ENCODE peak calls at places on chromosomes 1 and 21, in six cellular contexts. One of them, this sample, is unnamed.

GRCh38 chr1:172585348-172585747 is 52.4 kb downstream of the SUCO start:
- DNase-seq in pancreas: no peak
- DNase-seq in left ventricle myocardium inferior: no peak
- DNase-seq in ascending aorta: no peak
- DNase-seq in AG04450: no peak
- DNase-seq in tibial nerve: no peak
- DNase-seq in this sample: no peak

GRCh38 chr1:108595510-108595909 is 35.6 kb downstream of the EEIG2 start:
- DNase-seq in pancreas: no peak
- DNase-seq in left ventricle myocardium inferior: no peak
- DNase-seq in ascending aorta: no peak
- DNase-seq in AG04450: no peak
- DNase-seq in tibial nerve: no peak
- DNase-seq in this sample: no peak

GRCh38 chr21:34343347-34344057 is 20.3 kb upstream of the KCNE2 start:
- DNase-seq in pancreas: no peak
- DNase-seq in left ventricle myocardium inferior: no peak
- DNase-seq in ascending aorta: no peak
- DNase-seq in AG04450: no peak
- DNase-seq in tibial nerve: no peak
- DNase-seq in this sample: no peak

GRCh38 chr1:29332204-29332603 is 95.9 kb downstream of the PTPRU start:
- DNase-seq in pancreas: no peak
- DNase-seq in left ventricle myocardium inferior: no peak
- DNase-seq in ascending aorta: no peak
- DNase-seq in AG04450: no peak
- DNase-seq in tibial nerve: peak; percentile 34
- DNase-seq in this sample: no peak

GRCh38 chr1:61436491-61437120 is 288.3 kb downstream of the TM2D1 start:
- DNase-seq in pancreas: no peak
- DNase-seq in left ventricle myocardium inferior: no peak
- DNase-seq in ascending aorta: no peak
- DNase-seq in AG04450: no peak
- DNase-seq in tibial nerve: no peak
- DNase-seq in this sample: no peak

GRCh38 chr1:111690306-111690617 is 48.9 kb downstream of the INKA2 start:
- DNase-seq in pancreas: no peak
- DNase-seq in left ventricle myocardium inferior: no peak
- DNase-seq in ascending aorta: no peak
- DNase-seq in AG04450: peak; percentile 77
- DNase-seq in tibial nerve: peak; percentile 43
- DNase-seq in this sample: no peak

GRCh38 chr1:223230161-223230881 is 87.3 kb upstream of the TLR5 start:
- DNase-seq in pancreas: no peak
- DNase-seq in left ventricle myocardium inferior: no peak
- DNase-seq in ascending aorta: no peak
- DNase-seq in AG04450: peak; percentile 71
- DNase-seq in tibial nerve: no peak
- DNase-seq in this sample: peak; percentile 62

GRCh38 chr1:31657972-31658510 is 13.4 kb upstream of the PEF1 start:
- DNase-seq in pancreas: no peak
- DNase-seq in left ventricle myocardium inferior: no peak
- DNase-seq in ascending aorta: no peak
- DNase-seq in AG04450: no peak
- DNase-seq in tibial nerve: no peak
- DNase-seq in this sample: no peak

GRCh38 chr1:99533909-99534907 is 111.7 kb upstream of the PALMD start:
- DNase-seq in pancreas: no peak
- DNase-seq in left ventricle myocardium inferior: no peak
- DNase-seq in ascending aorta: no peak
- DNase-seq in AG04450: no peak
- DNase-seq in tibial nerve: no peak
- DNase-seq in this sample: no peak

GRCh38 chr1:22753396-22754083 is 42.9 kb downstream of the EPHB2 start:
- DNase-seq in pancreas: no peak
- DNase-seq in left ventricle myocardium inferior: no peak
- DNase-seq in ascending aorta: no peak
- DNase-seq in AG04450: peak; percentile 52
- DNase-seq in tibial nerve: peak; percentile 42
- DNase-seq in this sample: no peak

GRCh38 chr1:2941907-2942306 is 79.4 kb upstream of the ACTRT2 start:
- DNase-seq in pancreas: peak; percentile 35
- DNase-seq in left ventricle myocardium inferior: no peak
- DNase-seq in ascending aorta: no peak
- DNase-seq in AG04450: no peak
- DNase-seq in tibial nerve: no peak
- DNase-seq in this sample: no peak

GRCh38 chr1:154568165-154568815 is 712 bp downstream of the CHRNB2 start:
- DNase-seq in pancreas: no peak
- DNase-seq in left ventricle myocardium inferior: no peak
- DNase-seq in ascending aorta: no peak
- DNase-seq in AG04450: no peak
- DNase-seq in tibial nerve: no peak
- DNase-seq in this sample: no peak
- H3K4me3 ChIP-seq in pancreas: peak overlapping the region; percentile 24
- H3K4me3 ChIP-seq in left ventricle myocardium inferior: peak overlapping the region; percentile 47
- H3K4me3 ChIP-seq in ascending aorta: no peak overlapping the region
- H3K4me3 ChIP-seq in AG04450: peak overlapping the region; percentile 29
- H3K4me3 ChIP-seq in tibial nerve: peak overlapping the region; percentile 34
- H3K4me3 ChIP-seq in this sample: peak overlapping the region; percentile 46

DNA sequence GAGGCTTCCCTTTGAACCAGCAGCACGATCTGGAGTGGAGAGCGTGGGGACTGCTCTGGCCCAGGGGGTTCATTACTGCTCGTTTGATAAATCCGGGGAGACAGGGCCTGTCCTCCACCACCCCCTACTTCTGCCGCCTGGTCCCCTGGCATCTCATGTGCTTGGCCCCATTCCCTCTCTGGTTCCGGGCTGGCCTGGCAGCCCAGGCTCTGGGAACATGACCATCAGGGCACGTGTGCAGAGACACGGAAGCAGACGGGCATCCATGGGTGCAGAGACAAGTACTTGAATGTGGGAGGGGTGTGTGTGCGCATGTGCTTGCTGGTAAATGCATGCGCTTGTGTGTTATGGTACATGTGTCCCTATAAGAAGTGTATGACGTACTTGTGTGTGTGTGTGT is 75.5 kb downstream of the KIRREL1 start:
- DNase-seq in pancreas: no peak
- DNase-seq in left ventricle myocardium inferior: no peak
- DNase-seq in ascending aorta: no peak
- DNase-seq in AG04450: no peak
- DNase-seq in tibial nerve: no peak
- DNase-seq in this sample: no peak
- H3K27ac ChIP-seq in pancreas: no peak overlapping the region
- H3K27ac ChIP-seq in left ventricle myocardium inferior: no peak overlapping the region
- H3K27ac ChIP-seq in ascending aorta: peak overlapping the region; percentile 60
- H3K27ac ChIP-seq in AG04450: no peak overlapping the region
- H3K27ac ChIP-seq in tibial nerve: peak overlapping the region; percentile 56
- H3K27ac ChIP-seq in this sample: no peak overlapping the region

GRCh38 chr1:53682369-53682685 is 56.6 kb downstream of the GLIS1 start:
- DNase-seq in pancreas: no peak
- DNase-seq in left ventricle myocardium inferior: no peak
- DNase-seq in ascending aorta: no peak
- DNase-seq in AG04450: no peak
- DNase-seq in tibial nerve: no peak
- DNase-seq in this sample: no peak
- TF ChIP-seq CTCF in pancreas: no peak
- TF ChIP-seq CTCF in left ventricle myocardium inferior: no peak
- TF ChIP-seq CTCF in ascending aorta: no peak
- TF ChIP-seq CTCF in AG04450: no peak
- TF ChIP-seq CTCF in tibial nerve: no peak
- TF ChIP-seq CTCF in this sample: no peak

DNA sequence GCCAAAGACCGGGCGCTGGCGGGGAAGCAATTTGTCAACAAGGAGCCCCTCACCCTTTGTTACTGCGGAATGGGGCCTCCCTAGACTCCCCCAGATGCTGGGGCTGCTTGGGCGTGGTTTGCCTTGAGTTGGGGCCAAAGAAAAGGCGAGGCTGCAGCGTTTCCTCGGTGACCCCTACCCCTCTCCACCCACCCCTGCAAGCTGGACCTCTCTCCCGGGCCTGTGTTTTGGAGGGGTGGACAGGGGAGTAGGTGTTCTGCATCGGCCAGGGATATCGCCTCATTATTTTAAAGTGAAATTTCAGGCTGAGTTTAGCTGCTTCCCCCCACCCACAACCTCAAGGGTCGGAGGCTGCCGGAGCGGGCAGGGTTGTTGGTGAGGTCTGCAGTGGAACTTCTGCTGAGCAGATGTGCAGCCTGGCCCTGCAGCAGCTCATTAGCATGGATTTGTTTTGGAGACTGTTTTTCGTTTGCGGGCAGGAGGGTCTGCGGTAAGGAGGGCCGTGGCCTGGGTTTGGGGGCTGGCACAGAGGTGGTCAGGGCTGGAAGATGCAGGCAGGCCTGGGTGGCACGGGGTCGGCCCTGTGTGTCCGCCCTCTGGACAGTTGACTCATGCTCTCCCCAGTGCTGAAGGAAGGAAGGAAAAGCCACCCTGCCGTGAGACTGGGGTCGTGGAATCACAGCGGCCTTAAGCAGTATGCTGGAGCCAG is 1.6 kb downstream of the NBL1 start:
- DNase-seq in pancreas: no peak
- DNase-seq in left ventricle myocardium inferior: no peak
- DNase-seq in ascending aorta: no peak
- DNase-seq in AG04450: no peak
- DNase-seq in tibial nerve: no peak
- DNase-seq in this sample: no peak
- H3K4me3 ChIP-seq in pancreas: peak overlapping the region; percentile 59
- H3K4me3 ChIP-seq in left ventricle myocardium inferior: peak overlapping the region; percentile 87
- H3K4me3 ChIP-seq in ascending aorta: peak overlapping the region; percentile 75
- H3K4me3 ChIP-seq in AG04450: peak overlapping the region; percentile 87
- H3K4me3 ChIP-seq in tibial nerve: peak overlapping the region; percentile 72
- H3K4me3 ChIP-seq in this sample: peak overlapping the region; percentile 78

GRCh38 chr1:212630159-212630900 is 21.8 kb downstream of the ATF3 start:
- DNase-seq in pancreas: peak; percentile 77
- DNase-seq in left ventricle myocardium inferior: peak; percentile 54
- DNase-seq in ascending aorta: peak; percentile 31
- DNase-seq in AG04450: no peak
- DNase-seq in tibial nerve: peak; percentile 68
- DNase-seq in this sample: peak; percentile 39
- H3K27ac ChIP-seq in pancreas: no peak overlapping the region
- H3K27ac ChIP-seq in left ventricle myocardium inferior: no peak overlapping the region
- H3K27ac ChIP-seq in ascending aorta: no peak overlapping the region
- H3K27ac ChIP-seq in AG04450: no peak overlapping the region
- H3K27ac ChIP-seq in tibial nerve: no peak overlapping the region
- H3K27ac ChIP-seq in this sample: no peak overlapping the region

DNA sequence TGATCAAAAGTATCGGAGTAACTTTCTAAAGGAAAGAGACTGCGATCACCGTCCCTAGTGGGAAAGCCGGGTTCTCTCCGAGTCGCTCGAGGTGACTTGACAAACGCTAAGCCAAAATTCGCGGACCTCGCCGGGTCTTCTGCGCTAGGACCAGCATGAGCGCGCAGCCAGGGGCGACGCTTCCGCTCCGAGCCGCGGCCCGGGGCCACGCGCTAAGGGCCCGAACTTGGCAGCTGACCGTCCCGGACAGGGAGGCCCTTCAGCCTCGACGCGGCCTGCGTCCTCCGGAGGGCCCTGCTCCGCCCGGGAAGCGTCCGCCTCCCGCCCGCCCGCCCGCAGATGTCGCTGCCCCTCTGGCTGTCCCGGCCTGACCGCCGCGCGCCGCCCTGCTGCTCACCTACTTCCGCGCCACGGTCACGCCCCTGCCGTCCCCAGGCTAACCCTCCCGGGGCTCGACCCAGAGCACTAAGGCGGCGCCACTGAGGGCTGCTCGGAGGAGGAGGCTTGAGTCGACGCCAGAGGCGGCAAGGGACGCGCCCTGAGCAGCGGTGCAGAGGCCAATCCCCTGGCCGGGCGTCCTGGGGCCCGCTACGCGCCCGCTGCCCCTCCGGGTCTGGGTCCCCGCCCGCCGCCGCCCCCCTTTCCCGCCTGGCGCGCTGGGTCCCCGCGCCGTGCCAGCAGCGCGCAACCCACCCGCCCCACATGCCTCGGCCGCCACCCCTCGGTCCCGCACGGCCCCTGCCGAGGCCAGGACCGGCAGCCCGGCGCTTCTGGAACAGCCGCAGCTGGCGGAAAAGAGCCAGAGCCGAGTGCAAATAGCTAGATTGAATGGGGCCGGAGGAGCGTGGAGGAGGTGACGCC is 896 bp upstream of the DUSP10 start:
- DNase-seq in pancreas: peak; percentile 94
- DNase-seq in left ventricle myocardium inferior: peak; percentile 94
- DNase-seq in ascending aorta: peak; percentile 63
- DNase-seq in AG04450: no peak
- DNase-seq in tibial nerve: peak; percentile 71
- DNase-seq in this sample: peak; percentile 74
- TF ChIP-seq CTCF in pancreas: peak; percentile 13
- TF ChIP-seq CTCF in left ventricle myocardium inferior: peak; percentile 54
- TF ChIP-seq CTCF in ascending aorta: peak; percentile 3
- TF ChIP-seq CTCF in AG04450: no peak
- TF ChIP-seq CTCF in tibial nerve: peak; percentile 11
- TF ChIP-seq CTCF in this sample: no peak

GRCh38 chr1:181099152-181100014 is 10.9 kb downstream of the IER5 start:
- DNase-seq in pancreas: no peak
- DNase-seq in left ventricle myocardium inferior: no peak
- DNase-seq in ascending aorta: no peak
- DNase-seq in AG04450: no peak
- DNase-seq in tibial nerve: no peak
- DNase-seq in this sample: no peak
- H3K4me3 ChIP-seq in pancreas: no peak overlapping the region
- H3K4me3 ChIP-seq in left ventricle myocardium inferior: no peak overlapping the region
- H3K4me3 ChIP-seq in ascending aorta: no peak overlapping the region
- H3K4me3 ChIP-seq in AG04450: no peak overlapping the region
- H3K4me3 ChIP-seq in tibial nerve: no peak overlapping the region
- H3K4me3 ChIP-seq in this sample: no peak overlapping the region

This sample was measured in CD8-positive, alpha-beta T cell.